ENCODE peak calls at places on chromosomes 12 and 14, in ten cellular contexts. R, Y, I, Z, O, L, J, S, N and H are unnamed samples.

GRCh38 chr12:76646366-76646765 is 86.8 kb upstream of the OSBPL8 start:
- DNase-seq in S (no peak), Z (no peak), R (no peak), J (no peak), N (no peak), Y (no peak), L (no peak), I (no peak), O (no peak), H (no peak)

GRCh38 chr14:36647417-36647826 is 14.2 kb upstream of the PAX9 start:
- DNase-seq in Z (no peak), I (no peak), L (peak), N (no peak), J (peak), O (no peak), R (no peak), Y (no peak), S (no peak), H (no peak)

GRCh38 chr12:131007031-131007793 is 53.5 kb downstream of the ADGRD1 start:
- DNase-seq in J (peak), R (no peak), L (no peak), Y (peak), N (no peak), S (no peak), O (no peak), I (no peak), Z (no peak), H (peak)

GRCh38 chr12:132318618-132319033 is 10.8 kb downstream of the GALNT9 start:
- DNase-seq in Z (no peak), I (no peak), L (no peak), J (peak), O (no peak), S (no peak), Y (no peak), R (no peak), N (no peak), H (no peak)

GRCh38 chr14:96586921-96587822 is 85.0 kb downstream of the PAPOLA start:
- DNase-seq in Z (no peak), R (no peak), S (peak), N (no peak), O (no peak), I (no peak), J (no peak), Y (no peak), L (peak), H (no peak)

GRCh38 chr14:28635387-28635786 is 131.2 kb upstream of the FOXG1 start:
- DNase-seq in I (peak), J (no peak), N (peak), L (no peak), R (peak), O (no peak), S (no peak), Y (no peak), Z (no peak), H (peak)

GRCh38 chr14:66464261-66464660 is 21.9 kb upstream of the CCDC196 start:
- DNase-seq in L (no peak), Z (no peak), Y (no peak), I (no peak), N (no peak), O (no peak), R (no peak), S (no peak), J (no peak), H (no peak)

GRCh38 chr12:83954939-83955601 is 957.5 kb downstream of the SLC6A15 start:
- DNase-seq in Y (no peak), I (no peak), Z (no peak), N (peak), L (peak), O (no peak), S (no peak), R (no peak), J (no peak), H (no peak)

GRCh38 chr14:54225457-54225856 is 171.3 kb upstream of the CDKN3 start:
- DNase-seq in O (no peak), R (no peak), Y (no peak), J (no peak), Z (no peak), N (no peak), L (no peak), I (no peak), S (no peak), H (no peak)

GRCh38 chr12:117441751-117442150 is 80.3 kb upstream of the NOS1 start:
- DNase-seq in J (no peak), I (no peak), Y (peak), Z (no peak), L (peak), O (peak), R (no peak), S (no peak), N (peak), H (peak)

GRCh38 chr14:72256055-72256454 is 323.8 kb downstream of the RGS6 start:
- DNase-seq in S (no peak), O (no peak), L (no peak), J (no peak), Y (no peak), R (no peak), N (no peak), I (no peak), Z (no peak), H (no peak)

GRCh38 chr12:117685115-117685926 is 283.5 kb downstream of the KSR2 start:
- DNase-seq in J (peak), S (no peak), L (peak), Z (no peak), O (peak), R (no peak), Y (peak), I (peak), N (peak), H (peak)

GRCh38 chr14:89640141-89640540 is 223.1 kb upstream of the FOXN3 start:
- DNase-seq in Z (no peak), N (no peak), S (no peak), R (no peak), Y (no peak), L (no peak), J (no peak), O (no peak), I (no peak), H (no peak)

GRCh38 chr12:47574252-47575021 is 131.4 kb downstream of the RPAP3 start:
- DNase-seq in Z (no peak), O (no peak), R (no peak), I (no peak), L (no peak), J (no peak), N (no peak), Y (no peak), S (no peak), H (no peak)

DNA sequence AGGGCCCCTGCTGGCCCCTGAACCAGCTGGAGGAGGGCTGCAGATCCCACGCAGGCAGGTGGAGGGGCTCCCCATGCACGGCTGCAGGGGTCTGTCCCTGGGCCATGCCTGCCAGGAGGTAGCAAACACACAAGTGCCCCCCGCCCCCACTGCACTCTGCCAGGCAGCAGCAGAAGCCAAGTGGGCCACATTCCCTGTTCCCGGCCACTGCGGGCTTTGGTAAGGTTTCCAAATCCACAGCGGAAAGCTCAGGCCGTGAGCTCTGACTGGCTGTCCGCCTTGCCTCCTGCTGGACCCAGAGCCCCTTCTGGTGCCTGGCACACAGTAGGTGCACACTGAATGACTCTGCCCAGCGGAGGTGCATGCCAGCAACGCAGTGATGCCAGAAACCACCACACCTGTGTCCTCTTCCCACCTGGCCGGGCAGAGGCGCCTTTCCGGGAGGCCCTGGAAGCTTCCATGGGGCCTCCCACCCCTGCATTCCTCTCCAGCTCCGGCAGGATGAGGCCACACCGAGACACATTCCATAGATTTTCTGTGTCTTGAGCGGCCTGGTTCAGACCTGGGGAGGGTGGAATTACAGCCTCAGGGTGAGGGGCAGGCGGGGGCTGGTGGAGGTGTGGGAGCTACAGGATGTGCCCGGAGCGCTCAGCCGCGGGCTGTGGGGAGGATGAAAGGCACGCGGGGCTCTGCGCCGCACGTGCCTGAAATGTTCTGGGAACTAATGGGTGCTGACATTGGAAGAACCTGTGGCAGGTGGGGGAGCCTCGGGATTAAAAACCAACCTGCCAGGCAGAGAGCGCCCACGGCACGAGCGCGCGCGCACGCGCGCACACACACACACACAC is 67.0 kb downstream of the NCOR2 start:
- DNase-seq in Y (no peak), Z (no peak), N (no peak), L (peak), S (no peak), O (peak), J (no peak), R (no peak), I (no peak), H (no peak)
- H3K27ac ChIP-seq in Y (no peak), Z (no peak), N (peak), L (peak), S (no peak), O (peak), J (no peak), R (no peak), I (no peak), H (no peak)

DNA sequence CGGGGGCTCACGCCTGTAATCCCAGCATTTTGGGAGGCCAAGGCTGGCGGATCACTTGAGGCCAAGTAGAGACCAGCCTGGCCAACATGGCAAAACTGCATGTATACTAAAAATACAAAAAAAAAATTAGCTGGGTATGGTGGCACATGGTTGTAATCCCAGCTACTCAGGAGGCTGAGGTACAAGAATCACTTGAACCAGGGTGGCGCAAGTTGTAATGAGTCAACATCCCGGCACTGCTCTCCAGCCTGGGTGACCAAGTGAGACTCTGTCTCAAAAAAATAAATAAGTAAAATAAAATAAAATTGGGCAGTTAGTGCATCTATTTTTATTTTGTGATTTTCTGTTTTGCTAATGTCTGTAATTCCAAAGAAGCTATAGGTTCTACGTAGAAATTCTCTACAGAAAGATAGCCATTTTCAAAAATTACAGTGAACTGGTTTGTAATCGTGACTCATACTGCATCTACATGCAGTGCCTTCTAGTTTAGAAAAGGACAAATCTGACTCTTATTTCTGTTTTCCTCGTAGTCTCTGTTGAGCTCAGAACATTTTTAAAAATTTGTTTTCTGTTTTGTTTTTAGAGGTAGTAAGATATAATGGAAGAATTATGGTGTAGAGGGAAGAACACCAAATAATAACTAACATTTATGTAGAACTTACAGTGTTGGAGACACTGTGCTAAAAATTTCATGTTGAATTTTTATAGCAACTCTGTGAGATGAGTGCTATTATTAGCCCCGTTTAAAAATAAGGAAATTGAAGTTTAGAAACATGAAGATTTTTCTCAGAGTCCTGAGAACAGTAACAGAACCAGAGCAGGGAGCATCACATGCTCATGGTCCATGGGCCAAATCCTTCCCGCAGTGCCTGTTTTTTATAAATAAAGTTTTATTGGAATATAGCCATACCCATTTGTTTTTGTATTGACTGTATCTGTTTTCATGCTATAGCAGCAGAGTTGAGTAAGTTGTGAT is 201.2 kb downstream of the SYNE2 start:
- DNase-seq in L (no peak), J (no peak), Y (no peak), N (no peak), S (no peak), I (no peak), R (no peak), Z (no peak), O (no peak), H (no peak)
- H3K27ac ChIP-seq in L (no peak), J (peak), Y (no peak), N (no peak), S (peak), I (no peak), R (no peak), Z (no peak), O (no peak), H (no peak)

GRCh38 chr14:32137883-32138282 is 60.8 kb downstream of the ARHGAP5 start:
- DNase-seq in J (no peak), Z (no peak), O (no peak), S (no peak), Y (no peak), R (no peak), I (no peak), N (no peak), L (no peak), H (no peak)

GRCh38 chr14:32136027-32136825 is 59.1 kb downstream of the ARHGAP5 start:
- DNase-seq in N (peak), I (no peak), Y (no peak), L (no peak), R (no peak), O (no peak), S (no peak), J (no peak), Z (no peak), H (no peak)

GRCh38 chr14:32137313-32137712 is 60.2 kb downstream of the ARHGAP5 start:
- DNase-seq in J (no peak), Z (no peak), R (no peak), N (no peak), I (no peak), O (no peak), L (no peak), S (no peak), Y (no peak), H (no peak)

GRCh38 chr14:32129124-32129523 is 52.0 kb downstream of the ARHGAP5 start:
- DNase-seq in S (no peak), Z (no peak), I (no peak), R (no peak), N (peak), J (no peak), L (no peak), O (no peak), Y (no peak), H (no peak)

GRCh38 chr14:32134448-32135070 is 57.5 kb downstream of the ARHGAP5 start:
- DNase-seq in O (no peak), Z (no peak), N (peak), S (no peak), R (no peak), L (no peak), J (no peak), I (peak), Y (no peak), H (no peak)
- H3K27ac ChIP-seq in O (no peak), Z (no peak), N (peak), S (no peak), R (no peak), L (no peak), J (no peak), I (no peak), Y (no peak), H (no peak)

GRCh38 chr12:54126696-54127537 is 61.9 kb downstream of the SMUG1 start:
- DNase-seq in R (no peak), S (peak), N (no peak), L (peak), Y (peak), O (peak), I (no peak), Z (no peak), J (peak), H (peak)
- H3K27ac ChIP-seq in R (no peak), S (peak), N (peak), L (no peak), Y (peak), O (no peak), I (no peak), Z (no peak), J (peak), H (peak)

GRCh38 chr12:12238605-12239004 is 28.2 kb downstream of the LRP6 start:
- DNase-seq in Z (no peak), R (no peak), L (no peak), O (no peak), N (no peak), I (no peak), Y (no peak), J (no peak), S (no peak), H (no peak)

GRCh38 chr12:12239127-12239526 is 27.7 kb downstream of the LRP6 start:
- DNase-seq in O (no peak), J (no peak), I (peak), R (no peak), N (no peak), Y (no peak), Z (no peak), S (no peak), L (no peak), H (no peak)

GRCh38 chr12:12244341-12244740 is 22.5 kb downstream of the LRP6 start:
- DNase-seq in N (no peak), S (no peak), L (no peak), Z (no peak), Y (no peak), R (no peak), O (no peak), J (no peak), I (no peak), H (no peak)

GRCh38 chr12:12236896-12237295 is 29.9 kb downstream of the LRP6 start:
- DNase-seq in J (no peak), L (no peak), Y (no peak), R (no peak), S (no peak), Z (no peak), I (no peak), N (no peak), O (no peak), H (no peak)

DNA sequence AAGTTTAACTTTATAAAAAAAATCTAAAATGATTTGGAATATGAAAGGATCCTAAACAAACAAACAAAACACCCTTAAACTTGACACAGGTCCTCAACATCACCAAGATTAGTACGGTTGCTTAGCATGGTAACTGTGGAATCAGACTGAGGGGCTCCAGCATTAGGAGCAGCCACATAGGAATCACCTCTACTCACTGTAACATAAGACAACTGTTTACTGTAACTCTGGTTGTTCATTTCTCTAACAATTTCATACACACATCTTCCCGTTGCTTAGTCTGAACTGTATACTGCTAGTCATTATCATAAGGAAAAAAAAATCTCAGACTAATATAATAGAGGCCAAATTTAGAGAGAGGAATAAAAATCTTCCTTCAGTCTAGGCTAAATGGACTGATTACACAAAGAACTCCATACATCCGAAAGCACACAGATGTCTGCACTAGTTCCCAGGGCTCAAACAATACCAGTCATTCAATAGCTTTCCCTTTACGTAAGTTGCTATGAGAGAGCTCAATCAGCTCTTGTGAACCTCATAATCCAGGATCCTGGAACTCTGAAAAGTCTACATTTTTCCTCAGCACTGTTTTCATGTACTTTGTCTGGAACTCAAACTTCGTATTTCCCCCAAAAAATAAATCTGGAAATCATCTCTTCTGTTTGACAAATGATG is 26.0 kb downstream of the LRP6 start:
- DNase-seq in S (no peak), N (peak), Y (no peak), J (no peak), L (no peak), I (peak), R (no peak), O (no peak), Z (no peak), H (no peak)
- H3K27ac ChIP-seq in S (no peak), N (no peak), Y (no peak), J (no peak), L (no peak), I (no peak), R (no peak), O (peak), Z (no peak), H (no peak)

DNA sequence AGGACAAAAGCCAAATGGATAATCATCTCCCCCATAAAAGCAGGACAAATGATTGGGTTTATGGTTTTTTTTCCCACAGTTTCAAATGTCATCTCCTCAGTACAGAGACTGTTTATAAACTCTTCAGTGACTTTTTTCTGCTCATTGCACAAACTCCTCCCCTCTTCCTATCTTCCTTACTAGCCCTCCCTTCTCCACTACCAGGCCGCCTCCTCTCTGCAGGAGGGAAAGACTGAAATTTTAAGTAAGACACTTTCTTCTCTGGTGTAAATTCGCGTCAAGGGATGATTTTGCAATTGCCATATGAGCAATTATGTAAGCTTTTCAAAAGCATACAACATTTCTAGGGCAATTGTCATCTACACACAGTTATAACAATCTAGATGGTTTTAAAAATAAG is 37.0 kb downstream of the BTG1 start:
- DNase-seq in L (no peak), J (no peak), I (no peak), Y (no peak), S (no peak), N (peak), Z (no peak), O (no peak), R (no peak), H (no peak)
- H3K27ac ChIP-seq in L (no peak), J (no peak), I (no peak), Y (no peak), S (no peak), N (peak), Z (no peak), O (peak), R (no peak), H (no peak)

GRCh38 chr14:105336477-105337287 is 22.1 kb downstream of the PACS2 start:
- DNase-seq in L (no peak), N (no peak), Y (no peak), Z (no peak), J (no peak), O (no peak), R (no peak), S (no peak), I (no peak), H (no peak)

GRCh38 chr14:105335735-105336476 is 21.4 kb downstream of the PACS2 start:
- DNase-seq in R (no peak), Z (no peak), J (peak), S (no peak), O (peak), I (no peak), Y (no peak), L (no peak), N (no peak), H (peak)

GRCh38 chr14:105338392-105338791 is 23.8 kb downstream of the PACS2 start:
- DNase-seq in S (no peak), J (no peak), Y (no peak), Z (no peak), L (no peak), N (no peak), I (no peak), O (no peak), R (no peak), H (no peak)

GRCh38 chr14:105337966-105338365 is 23.4 kb downstream of the PACS2 start:
- DNase-seq in L (no peak), J (no peak), Z (no peak), O (no peak), I (peak), S (no peak), R (no peak), N (no peak), Y (peak), H (peak)

DNA sequence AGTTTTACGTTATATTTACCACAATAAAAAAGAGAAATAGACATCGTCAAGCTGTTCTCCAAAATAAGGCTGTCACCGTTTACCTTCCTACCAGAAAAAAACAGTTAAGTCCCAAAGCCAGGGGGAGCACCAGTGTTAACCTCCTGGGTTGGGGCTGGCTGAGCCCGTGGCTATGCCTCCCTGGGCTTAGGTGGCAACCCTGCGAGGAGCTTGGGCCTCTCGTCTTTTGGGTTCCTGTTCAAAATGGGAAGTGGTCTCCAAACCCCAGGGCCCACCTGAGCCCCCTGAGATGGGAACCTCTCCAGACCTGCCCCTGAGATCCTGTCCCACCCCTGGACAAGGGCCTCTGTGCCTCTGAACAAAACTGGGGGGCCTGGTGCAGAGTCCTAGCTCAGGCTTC is 22.9 kb downstream of the PACS2 start:
- DNase-seq in Z (no peak), O (no peak), R (no peak), J (no peak), I (no peak), Y (no peak), L (no peak), S (no peak), N (no peak), H (no peak)
- H3K27ac ChIP-seq in Z (no peak), O (no peak), R (no peak), J (no peak), I (no peak), Y (no peak), L (no peak), S (no peak), N (no peak), H (peak)